ENCODE peak calls at places on chromosomes 6 and 20, in five cellular contexts. P, M, T, I and S are unnamed samples.

GRCh38 chr20:37566590-37567330 is 39.1 kb upstream of the BLCAP start:
- DNase-seq in P (no peak), M (no peak), T (no peak), I (no peak), S (no peak)

GRCh38 chr6:89928604-89929003 is 34.3 kb downstream of the GJA10 start:
- DNase-seq in P (no peak), M (peak), T (no peak), I (no peak), S (no peak)

GRCh38 chr20:46031701-46032254 is 2.8 kb downstream of the SLC12A5 start:
- DNase-seq in P (peak), M (no peak), T (no peak), I (no peak), S (no peak)

GRCh38 chr20:37640600-37641561 is 52.9 kb upstream of the CTNNBL1 start:
- DNase-seq in P (no peak), M (no peak), T (no peak), I (peak), S (no peak)

GRCh38 chr6:138310294-138310693 is 67.4 kb upstream of the SMIM28 start:
- DNase-seq in P (no peak), M (no peak), T (no peak), I (no peak), S (no peak)

GRCh38 chr20:20820104-20820503 is 107.7 kb upstream of the RALGAPA2 start:
- DNase-seq in P (peak), M (no peak), T (no peak), I (peak), S (peak)

GRCh38 chr6:89999154-89999553 is 104.9 kb downstream of the GJA10 start:
- DNase-seq in P (no peak), M (no peak), T (no peak), I (no peak), S (no peak)

GRCh38 chr6:11096109-11096508 is 2.5 kb downstream of the SMIM13 start:
- DNase-seq in P (no peak), M (peak), T (peak), I (peak), S (no peak)

GRCh38 chr20:59063358-59064213 is 21.0 kb upstream of the PRELID3B start:
- DNase-seq in P (no peak), M (peak), T (no peak), I (peak), S (no peak)

GRCh38 chr6:17816921-17817611 is 110.3 kb upstream of the NUP153 start:
- DNase-seq in P (no peak), M (peak), T (no peak), I (peak), S (no peak)

GRCh38 chr20:1648101-1648500 is 9.5 kb downstream of the SIRPG start:
- DNase-seq in P (peak), M (no peak), T (no peak), I (no peak), S (no peak)

GRCh38 chr6:18703546-18703945 is 316.4 kb downstream of the RNF144B start:
- DNase-seq in P (no peak), M (no peak), T (no peak), I (no peak), S (no peak)

GRCh38 chr6:63565058-63565726 is 7.1 kb upstream of the LOC128125822 start:
- DNase-seq in P (no peak), M (no peak), T (no peak), I (peak), S (no peak)

GRCh38 chr6:28615955-28616747 is 90.5 kb downstream of the GPX5 start:
- DNase-seq in P (peak), M (no peak), T (no peak), I (no peak), S (no peak)
- TF ChIP-seq CTCF in P (no peak), M (no peak), T (no peak), I (no peak), S (no peak)

GRCh38 chr6:168414696-168415095 is 26.3 kb upstream of the SMOC2 start:
- DNase-seq in P (no peak), M (no peak), T (no peak), I (no peak), S (no peak)
- TF ChIP-seq CTCF in P (no peak), M (no peak), T (no peak), I (no peak), S (no peak)

DNA sequence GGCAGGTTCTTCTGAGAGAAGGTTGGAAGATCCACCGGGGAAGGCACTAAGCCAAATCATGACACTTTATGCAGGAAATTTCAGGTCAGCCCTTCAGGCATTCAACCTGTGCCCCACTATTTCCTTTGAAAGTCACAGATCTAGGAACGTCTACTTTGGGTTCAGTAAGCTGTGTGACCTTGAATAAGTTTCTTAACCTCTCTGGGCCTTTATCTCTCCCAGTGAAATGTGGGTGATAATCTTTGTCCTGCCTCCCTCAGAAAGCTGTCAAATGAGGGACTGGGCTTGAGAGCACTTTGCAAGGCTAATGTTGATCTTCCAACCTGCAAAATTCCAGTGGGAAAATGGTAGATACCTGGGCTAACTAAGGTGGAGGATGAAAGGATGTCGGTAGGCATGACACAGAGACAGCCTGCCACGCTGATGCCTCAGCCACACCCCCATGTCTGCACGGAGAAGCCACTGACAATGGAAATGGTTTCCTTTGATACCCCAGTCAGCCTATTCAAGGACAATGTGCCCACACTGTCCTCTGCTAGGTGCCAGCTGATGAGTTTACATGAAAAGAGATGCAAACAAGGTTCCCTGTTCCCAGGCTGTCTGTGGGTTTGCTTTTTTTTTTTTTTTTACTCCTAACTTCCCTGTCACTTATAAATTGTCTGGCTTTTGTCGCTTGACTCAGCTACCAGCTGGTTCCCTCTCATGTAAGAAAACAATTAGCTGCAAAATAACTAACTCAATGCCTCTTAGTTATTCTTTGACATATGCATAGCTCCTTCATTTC is 9.3 kb downstream of the BNIP5 start:
- DNase-seq in P (no peak), M (no peak), T (no peak), I (no peak), S (no peak)
- TF ChIP-seq CTCF in P (no peak), M (no peak), T (no peak), I (no peak), S (no peak)

DNA sequence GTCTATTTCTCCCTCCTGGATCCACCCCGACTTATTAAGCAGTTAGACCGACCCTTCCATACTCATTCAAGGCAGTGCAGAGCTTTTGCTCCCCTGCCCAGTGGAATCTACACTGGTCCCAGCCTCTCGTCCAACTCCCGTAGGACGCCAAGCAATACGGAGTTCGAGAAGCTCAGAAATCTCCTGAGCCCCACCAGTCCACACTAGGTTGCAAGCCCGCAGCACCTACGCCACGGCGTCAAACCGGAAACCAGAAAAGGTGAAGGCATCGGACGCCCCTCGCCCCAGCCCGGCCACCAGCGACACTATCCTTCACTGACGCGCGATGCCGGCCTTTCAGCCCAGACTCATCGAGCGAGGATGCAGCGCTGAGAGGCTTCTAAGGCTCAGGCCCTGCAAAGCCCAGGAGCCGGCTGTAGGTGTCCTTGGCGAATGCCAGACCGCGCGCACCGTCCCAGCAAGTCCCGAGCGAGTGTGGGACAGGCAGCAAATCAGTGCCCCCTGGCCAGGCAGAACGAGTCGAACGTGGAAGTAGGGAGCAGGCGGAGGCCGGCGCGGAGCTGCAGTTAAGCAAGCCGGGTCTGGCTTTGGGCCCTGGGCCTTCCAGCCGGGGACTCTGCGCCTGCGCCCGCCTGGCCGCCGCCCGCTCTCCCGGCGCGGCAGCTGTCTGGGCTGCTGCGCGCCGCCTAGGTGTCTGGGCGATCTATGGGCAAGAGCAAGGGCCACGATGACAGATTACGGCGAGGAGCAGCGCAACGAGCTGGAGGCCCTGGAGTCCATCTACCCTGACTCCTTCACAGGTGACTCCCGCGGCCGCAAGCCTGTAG is at the start of gene RWDD1:
- DNase-seq in P (peak), M (peak), T (peak), I (peak), S (peak)
- TF ChIP-seq CTCF in P (no peak), M (peak), T (no peak), I (no peak), S (no peak)

DNA sequence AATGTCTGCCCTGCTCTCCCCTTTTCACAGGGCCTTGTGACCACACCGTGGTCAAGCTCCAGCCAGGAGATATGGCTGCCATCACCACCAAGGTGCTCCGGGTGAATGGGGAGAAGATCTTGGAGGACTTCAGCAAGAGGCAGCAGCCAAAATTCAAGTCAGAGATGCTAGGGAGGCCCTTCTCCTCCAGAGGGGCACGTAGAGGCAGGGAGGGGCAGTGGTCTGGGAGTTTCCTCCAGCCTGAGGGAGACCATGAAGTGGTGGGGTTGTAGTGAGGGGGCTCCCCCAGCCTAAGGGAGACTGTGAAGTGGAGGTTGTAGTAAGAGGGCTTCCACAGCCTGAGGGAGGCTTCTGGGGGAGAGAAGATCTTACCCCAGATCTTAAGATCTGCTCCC is 4.0 kb downstream of the DXO start:
- DNase-seq in P (no peak), M (no peak), T (no peak), I (no peak), S (no peak)
- TF ChIP-seq CTCF in P (no peak), M (no peak), T (no peak), I (no peak), S (no peak)